ENCODE peak calls at places on chromosomes 3 and 15, in ten cellular contexts. One of them, this sample, is unnamed.

GRCh38 chr3:37912052-37912733 is 50.5 kb downstream of the CTDSPL start:
- DNase-seq in prostate gland: no peak
- DNase-seq in heart left ventricle: no peak
- DNase-seq in CD8-positive, alpha-beta memory T cell: no peak
- DNase-seq in A549: no peak
- DNase-seq in body of pancreas: no peak
- DNase-seq in dorsolateral prefrontal cortex: no peak
- DNase-seq in esophagus squamous epithelium: no peak
- DNase-seq in substantia nigra: no peak
- DNase-seq in small intestine: no peak
- DNase-seq in this sample: no peak

GRCh38 chr3:113498221-113499005 is 16.5 kb downstream of the SPICE1 start:
- DNase-seq in prostate gland: no peak
- DNase-seq in heart left ventricle: no peak
- DNase-seq in CD8-positive, alpha-beta memory T cell: no peak
- DNase-seq in A549: peak; percentile 62
- DNase-seq in body of pancreas: no peak
- DNase-seq in dorsolateral prefrontal cortex: no peak
- DNase-seq in esophagus squamous epithelium: no peak
- DNase-seq in substantia nigra: no peak
- DNase-seq in small intestine: no peak
- DNase-seq in this sample: no peak

GRCh38 chr15:34275154-34275553 is 50.3 kb downstream of the EMC4 start:
- DNase-seq in prostate gland: no peak
- DNase-seq in heart left ventricle: no peak
- DNase-seq in CD8-positive, alpha-beta memory T cell: no peak
- DNase-seq in A549: no peak
- DNase-seq in body of pancreas: no peak
- DNase-seq in dorsolateral prefrontal cortex: no peak
- DNase-seq in esophagus squamous epithelium: no peak
- DNase-seq in substantia nigra: no peak
- DNase-seq in small intestine: no peak
- DNase-seq in this sample: no peak

GRCh38 chr3:189304465-189305341 is 132.9 kb downstream of the TPRG1 start:
- DNase-seq in prostate gland: peak; percentile 88
- DNase-seq in heart left ventricle: no peak
- DNase-seq in CD8-positive, alpha-beta memory T cell: no peak
- DNase-seq in A549: peak; percentile 95
- DNase-seq in body of pancreas: peak; percentile 76
- DNase-seq in dorsolateral prefrontal cortex: no peak
- DNase-seq in esophagus squamous epithelium: no peak
- DNase-seq in substantia nigra: no peak
- DNase-seq in small intestine: peak; percentile 67
- DNase-seq in this sample: peak; percentile 75

GRCh38 chr3:58581328-58582091 is 4.3 kb upstream of the FAM107A start:
- DNase-seq in prostate gland: no peak
- DNase-seq in heart left ventricle: no peak
- DNase-seq in CD8-positive, alpha-beta memory T cell: no peak
- DNase-seq in A549: no peak
- DNase-seq in body of pancreas: no peak
- DNase-seq in dorsolateral prefrontal cortex: no peak
- DNase-seq in esophagus squamous epithelium: no peak
- DNase-seq in substantia nigra: no peak
- DNase-seq in small intestine: no peak
- DNase-seq in this sample: no peak

GRCh38 chr15:48595988-48596387 is 49.5 kb downstream of the FBN1 start:
- DNase-seq in prostate gland: no peak
- DNase-seq in heart left ventricle: no peak
- DNase-seq in CD8-positive, alpha-beta memory T cell: no peak
- DNase-seq in A549: no peak
- DNase-seq in body of pancreas: no peak
- DNase-seq in dorsolateral prefrontal cortex: no peak
- DNase-seq in esophagus squamous epithelium: no peak
- DNase-seq in substantia nigra: no peak
- DNase-seq in small intestine: no peak
- DNase-seq in this sample: no peak

GRCh38 chr3:113495035-113495434 is 19.9 kb downstream of the SPICE1 start:
- DNase-seq in prostate gland: peak; percentile 35
- DNase-seq in heart left ventricle: no peak
- DNase-seq in CD8-positive, alpha-beta memory T cell: peak; percentile 64
- DNase-seq in A549: peak; percentile 55
- DNase-seq in body of pancreas: peak; percentile 18
- DNase-seq in dorsolateral prefrontal cortex: no peak
- DNase-seq in esophagus squamous epithelium: no peak
- DNase-seq in substantia nigra: no peak
- DNase-seq in small intestine: peak; percentile 51
- DNase-seq in this sample: no peak

GRCh38 chr15:43229977-43230376 is 9.2 kb upstream of the EPB42 start:
- DNase-seq in prostate gland: no peak
- DNase-seq in heart left ventricle: peak; percentile 21
- DNase-seq in CD8-positive, alpha-beta memory T cell: no peak
- DNase-seq in A549: no peak
- DNase-seq in body of pancreas: no peak
- DNase-seq in dorsolateral prefrontal cortex: no peak
- DNase-seq in esophagus squamous epithelium: no peak
- DNase-seq in substantia nigra: no peak
- DNase-seq in small intestine: no peak
- DNase-seq in this sample: no peak

GRCh38 chr15:41853831-41854230 is 15.2 kb downstream of the PLA2G4B start:
- DNase-seq in prostate gland: no peak
- DNase-seq in heart left ventricle: no peak
- DNase-seq in CD8-positive, alpha-beta memory T cell: no peak
- DNase-seq in A549: no peak
- DNase-seq in body of pancreas: no peak
- DNase-seq in dorsolateral prefrontal cortex: no peak
- DNase-seq in esophagus squamous epithelium: no peak
- DNase-seq in substantia nigra: no peak
- DNase-seq in small intestine: no peak
- DNase-seq in this sample: no peak

GRCh38 chr3:134790099-134790498 is 5.0 kb upstream of the EPHB1 start:
- DNase-seq in prostate gland: no peak
- DNase-seq in heart left ventricle: no peak
- DNase-seq in CD8-positive, alpha-beta memory T cell: no peak
- DNase-seq in A549: no peak
- DNase-seq in body of pancreas: no peak
- DNase-seq in dorsolateral prefrontal cortex: no peak
- DNase-seq in esophagus squamous epithelium: no peak
- DNase-seq in substantia nigra: no peak
- DNase-seq in small intestine: no peak
- DNase-seq in this sample: no peak

GRCh38 chr15:29476503-29477080 is 207.0 kb upstream of the NSMCE3 start:
- DNase-seq in prostate gland: no peak
- DNase-seq in heart left ventricle: no peak
- DNase-seq in CD8-positive, alpha-beta memory T cell: no peak
- DNase-seq in A549: no peak
- DNase-seq in body of pancreas: no peak
- DNase-seq in dorsolateral prefrontal cortex: no peak
- DNase-seq in esophagus squamous epithelium: no peak
- DNase-seq in substantia nigra: no peak
- DNase-seq in small intestine: no peak
- DNase-seq in this sample: no peak

GRCh38 chr3:193736616-193737015 is 143.6 kb downstream of the OPA1 start:
- DNase-seq in prostate gland: no peak
- DNase-seq in heart left ventricle: no peak
- DNase-seq in CD8-positive, alpha-beta memory T cell: no peak
- DNase-seq in A549: no peak
- DNase-seq in body of pancreas: no peak
- DNase-seq in dorsolateral prefrontal cortex: no peak
- DNase-seq in esophagus squamous epithelium: no peak
- DNase-seq in substantia nigra: no peak
- DNase-seq in small intestine: no peak
- DNase-seq in this sample: no peak

GRCh38 chr3:193732827-193733226 is 139.8 kb downstream of the OPA1 start:
- DNase-seq in prostate gland: no peak
- DNase-seq in heart left ventricle: no peak
- DNase-seq in CD8-positive, alpha-beta memory T cell: no peak
- DNase-seq in A549: no peak
- DNase-seq in body of pancreas: no peak
- DNase-seq in dorsolateral prefrontal cortex: no peak
- DNase-seq in esophagus squamous epithelium: no peak
- DNase-seq in substantia nigra: no peak
- DNase-seq in small intestine: no peak
- DNase-seq in this sample: no peak

GRCh38 chr3:193735850-193736249 is 142.8 kb downstream of the OPA1 start:
- DNase-seq in prostate gland: no peak
- DNase-seq in heart left ventricle: no peak
- DNase-seq in CD8-positive, alpha-beta memory T cell: no peak
- DNase-seq in A549: no peak
- DNase-seq in body of pancreas: no peak
- DNase-seq in dorsolateral prefrontal cortex: no peak
- DNase-seq in esophagus squamous epithelium: no peak
- DNase-seq in substantia nigra: no peak
- DNase-seq in small intestine: no peak
- DNase-seq in this sample: no peak

GRCh38 chr3:193734737-193735366 is 141.8 kb downstream of the OPA1 start:
- DNase-seq in prostate gland: no peak
- DNase-seq in heart left ventricle: no peak
- DNase-seq in CD8-positive, alpha-beta memory T cell: no peak
- DNase-seq in A549: no peak
- DNase-seq in body of pancreas: peak; percentile 81
- DNase-seq in dorsolateral prefrontal cortex: no peak
- DNase-seq in esophagus squamous epithelium: no peak
- DNase-seq in substantia nigra: no peak
- DNase-seq in small intestine: no peak
- DNase-seq in this sample: no peak

GRCh38 chr3:193737191-193737751 is 144.3 kb downstream of the OPA1 start:
- DNase-seq in prostate gland: no peak
- DNase-seq in heart left ventricle: no peak
- DNase-seq in CD8-positive, alpha-beta memory T cell: no peak
- DNase-seq in A549: no peak
- DNase-seq in body of pancreas: no peak
- DNase-seq in dorsolateral prefrontal cortex: no peak
- DNase-seq in esophagus squamous epithelium: no peak
- DNase-seq in substantia nigra: no peak
- DNase-seq in small intestine: no peak
- DNase-seq in this sample: no peak
- H3K27ac ChIP-seq in prostate gland: no peak overlapping the region
- H3K27ac ChIP-seq in heart left ventricle: no peak overlapping the region
- H3K27ac ChIP-seq in CD8-positive, alpha-beta memory T cell: no peak overlapping the region
- H3K27ac ChIP-seq in A549: no peak overlapping the region
- H3K27ac ChIP-seq in body of pancreas: no peak overlapping the region
- H3K27ac ChIP-seq in dorsolateral prefrontal cortex: no peak overlapping the region
- H3K27ac ChIP-seq in esophagus squamous epithelium: no peak overlapping the region
- H3K27ac ChIP-seq in substantia nigra: no peak overlapping the region
- H3K27ac ChIP-seq in small intestine: no peak overlapping the region
- H3K27ac ChIP-seq in this sample: no peak overlapping the region

DNA sequence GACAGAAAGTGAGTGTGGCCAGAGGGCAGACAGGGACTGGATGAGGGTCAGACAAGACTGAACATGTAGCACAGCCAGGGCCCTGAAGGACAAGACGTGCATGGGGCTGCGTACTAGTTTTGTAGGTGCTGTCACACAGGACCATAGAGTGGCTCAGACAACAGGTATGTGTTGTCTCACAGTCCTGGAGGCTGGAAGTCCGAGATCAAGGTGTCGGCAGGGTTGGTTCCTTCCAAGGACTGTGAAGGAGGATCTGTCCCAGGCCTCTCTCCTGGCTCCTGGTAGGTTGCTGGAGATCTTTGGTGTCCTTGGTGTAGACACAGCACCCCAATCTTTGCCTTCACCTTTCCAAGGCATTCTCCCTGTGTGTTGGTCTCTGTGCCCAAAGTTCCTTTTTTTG is 136.4 kb downstream of the SRGAP3 start:
- DNase-seq in prostate gland: no peak
- DNase-seq in heart left ventricle: no peak
- DNase-seq in CD8-positive, alpha-beta memory T cell: no peak
- DNase-seq in A549: no peak
- DNase-seq in body of pancreas: no peak
- DNase-seq in dorsolateral prefrontal cortex: no peak
- DNase-seq in esophagus squamous epithelium: no peak
- DNase-seq in substantia nigra: no peak
- DNase-seq in small intestine: no peak
- DNase-seq in this sample: no peak
- H3K27ac ChIP-seq in prostate gland: no peak overlapping the region
- H3K27ac ChIP-seq in heart left ventricle: no peak overlapping the region
- H3K27ac ChIP-seq in CD8-positive, alpha-beta memory T cell: no peak overlapping the region
- H3K27ac ChIP-seq in A549: no peak overlapping the region
- H3K27ac ChIP-seq in body of pancreas: no peak overlapping the region
- H3K27ac ChIP-seq in dorsolateral prefrontal cortex: peak overlapping the region; percentile 82
- H3K27ac ChIP-seq in esophagus squamous epithelium: no peak overlapping the region
- H3K27ac ChIP-seq in substantia nigra: no peak overlapping the region
- H3K27ac ChIP-seq in small intestine: no peak overlapping the region
- H3K27ac ChIP-seq in this sample: no peak overlapping the region

DNA sequence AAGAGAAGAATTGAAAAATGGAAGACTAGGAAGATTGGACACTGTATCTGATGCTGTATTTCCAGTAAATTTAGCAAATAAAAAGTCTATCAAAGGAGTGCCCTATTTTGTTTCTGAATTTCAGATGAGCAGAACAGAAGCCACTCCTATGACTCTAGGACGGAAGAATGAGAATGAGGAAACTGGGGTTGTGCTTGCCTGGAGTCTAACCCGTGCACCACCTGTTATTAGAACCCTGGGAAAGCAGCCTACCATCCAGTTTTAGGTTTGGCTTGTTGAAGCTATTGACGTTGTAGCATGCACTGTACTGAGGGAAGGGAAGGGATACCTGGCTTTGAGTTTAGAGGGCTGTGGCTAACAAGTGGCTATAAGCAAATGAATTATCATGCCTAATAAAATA is 318.5 kb downstream of the SLC9A9 start:
- DNase-seq in prostate gland: no peak
- DNase-seq in heart left ventricle: no peak
- DNase-seq in CD8-positive, alpha-beta memory T cell: no peak
- DNase-seq in A549: no peak
- DNase-seq in body of pancreas: no peak
- DNase-seq in dorsolateral prefrontal cortex: no peak
- DNase-seq in esophagus squamous epithelium: no peak
- DNase-seq in substantia nigra: no peak
- DNase-seq in small intestine: no peak
- DNase-seq in this sample: no peak
- H3K27ac ChIP-seq in prostate gland: no peak overlapping the region
- H3K27ac ChIP-seq in heart left ventricle: no peak overlapping the region
- H3K27ac ChIP-seq in CD8-positive, alpha-beta memory T cell: no peak overlapping the region
- H3K27ac ChIP-seq in A549: no peak overlapping the region
- H3K27ac ChIP-seq in body of pancreas: no peak overlapping the region
- H3K27ac ChIP-seq in dorsolateral prefrontal cortex: no peak overlapping the region
- H3K27ac ChIP-seq in esophagus squamous epithelium: no peak overlapping the region
- H3K27ac ChIP-seq in substantia nigra: no peak overlapping the region
- H3K27ac ChIP-seq in small intestine: no peak overlapping the region
- H3K27ac ChIP-seq in this sample: no peak overlapping the region

GRCh38 chr3:65778966-65779365 is 259.8 kb downstream of the MAGI1 start:
- DNase-seq in prostate gland: no peak
- DNase-seq in heart left ventricle: no peak
- DNase-seq in CD8-positive, alpha-beta memory T cell: no peak
- DNase-seq in A549: no peak
- DNase-seq in body of pancreas: no peak
- DNase-seq in dorsolateral prefrontal cortex: no peak
- DNase-seq in esophagus squamous epithelium: no peak
- DNase-seq in substantia nigra: no peak
- DNase-seq in small intestine: no peak
- DNase-seq in this sample: no peak

GRCh38 chr3:65779393-65779792 is 259.3 kb downstream of the MAGI1 start:
- DNase-seq in prostate gland: no peak
- DNase-seq in heart left ventricle: no peak
- DNase-seq in CD8-positive, alpha-beta memory T cell: no peak
- DNase-seq in A549: no peak
- DNase-seq in body of pancreas: no peak
- DNase-seq in dorsolateral prefrontal cortex: no peak
- DNase-seq in esophagus squamous epithelium: no peak
- DNase-seq in substantia nigra: no peak
- DNase-seq in small intestine: no peak
- DNase-seq in this sample: no peak

GRCh38 chr3:65777050-65777449 is 261.7 kb downstream of the MAGI1 start:
- DNase-seq in prostate gland: no peak
- DNase-seq in heart left ventricle: no peak
- DNase-seq in CD8-positive, alpha-beta memory T cell: no peak
- DNase-seq in A549: no peak
- DNase-seq in body of pancreas: no peak
- DNase-seq in dorsolateral prefrontal cortex: no peak
- DNase-seq in esophagus squamous epithelium: no peak
- DNase-seq in substantia nigra: no peak
- DNase-seq in small intestine: no peak
- DNase-seq in this sample: no peak

GRCh38 chr3:65776494-65776893 is 262.2 kb downstream of the MAGI1 start:
- DNase-seq in prostate gland: no peak
- DNase-seq in heart left ventricle: no peak
- DNase-seq in CD8-positive, alpha-beta memory T cell: no peak
- DNase-seq in A549: no peak
- DNase-seq in body of pancreas: no peak
- DNase-seq in dorsolateral prefrontal cortex: no peak
- DNase-seq in esophagus squamous epithelium: no peak
- DNase-seq in substantia nigra: no peak
- DNase-seq in small intestine: no peak
- DNase-seq in this sample: no peak
- H3K27ac ChIP-seq in prostate gland: no peak overlapping the region
- H3K27ac ChIP-seq in heart left ventricle: no peak overlapping the region
- H3K27ac ChIP-seq in CD8-positive, alpha-beta memory T cell: no peak overlapping the region
- H3K27ac ChIP-seq in A549: no peak overlapping the region
- H3K27ac ChIP-seq in body of pancreas: no peak overlapping the region
- H3K27ac ChIP-seq in dorsolateral prefrontal cortex: peak overlapping the region; percentile 71
- H3K27ac ChIP-seq in esophagus squamous epithelium: no peak overlapping the region
- H3K27ac ChIP-seq in substantia nigra: peak overlapping the region; percentile 9
- H3K27ac ChIP-seq in small intestine: no peak overlapping the region
- H3K27ac ChIP-seq in this sample: no peak overlapping the region

This sample was measured in epithelial cell of prostate.